ENCODE peak calls at places on chromosomes 11 and 22, in seven cellular contexts. Z is upper lobe of left lung, Y is right lobe of liver, R is lower lobe of right lung, P is pancreas, H is HCT116, J is body of pancreas. Q is an unnamed sample.

GRCh38 chr11:27525824-27526516 is 19.4 kb upstream of the LIN7C start:
- ATAC-seq in P (no peak), H (no peak), Y (no peak), Z (no peak), R (no peak), J (no peak), Q (no peak)

GRCh38 chr22:21951062-21951461 is 1.6 kb downstream of the PPM1F start:
- ATAC-seq in H (no peak), Z (no peak), P (no peak), J (no peak), Y (no peak), R (no peak), Q (no peak)

GRCh38 chr11:95985174-95985808 is 61.4 kb upstream of the MTMR2 start:
- ATAC-seq in Y (no peak), J (no peak), R (no peak), H (no peak), P (no peak), Z (no peak), Q (no peak)

GRCh38 chr11:109819410-109819809 is 273.8 kb upstream of the ZC3H12C start:
- ATAC-seq in P (no peak), Z (no peak), J (no peak), R (no peak), Y (no peak), H (no peak), Q (no peak)

GRCh38 chr11:78417175-78417887 is at the start of gene GAB2:
- ATAC-seq in Y (peak), H (peak), P (peak), J (peak), Z (no peak), R (peak), Q (no peak)

GRCh38 chr11:57387284-57388030 is 3.0 kb downstream of the PRG2 start:
- ATAC-seq in Y (peak), P (no peak), R (no peak), Z (peak), H (no peak), J (no peak), Q (no peak)

GRCh38 chr11:29707924-29708323 is 308.9 kb downstream of the KCNA4 start:
- ATAC-seq in J (no peak), Z (no peak), R (no peak), Y (no peak), P (no peak), H (no peak), Q (no peak)

GRCh38 chr11:71447791-71448256 is 369 bp downstream of the DHCR7 start:
- ATAC-seq in H (peak), R (peak), Z (peak), Y (peak), P (peak), J (peak), Q (peak)

GRCh38 chr22:40531951-40532900 is 104.3 kb downstream of the MRTFA start:
- ATAC-seq in Z (no peak), Y (no peak), J (no peak), H (no peak), P (no peak), R (peak), Q (no peak)

GRCh38 chr22:17970205-17970708 is 54.1 kb downstream of the MICAL3 start:
- ATAC-seq in J (no peak), H (no peak), R (no peak), Y (no peak), Z (no peak), P (no peak), Q (no peak)

GRCh38 chr22:31253949-31254348 is 38.3 kb downstream of the PIK3IP1 start:
- ATAC-seq in P (peak), J (peak), Z (peak), Y (peak), R (peak), H (peak), Q (no peak)

GRCh38 chr22:30557243-30557642 is 10.7 kb upstream of the SEC14L6 start:
- ATAC-seq in H (peak), P (no peak), R (no peak), Y (no peak), Z (no peak), J (no peak), Q (no peak)

GRCh38 chr11:82898242-82898641 is 2.0 kb downstream of the PRCP start:
- ATAC-seq in H (no peak), P (no peak), Y (no peak), J (no peak), R (no peak), Z (no peak), Q (no peak)
- H3K4me3 ChIP-seq in H (no peak), P (no peak), Y (peak), J (no peak), R (peak), Z (no peak), Q (peak)

DNA sequence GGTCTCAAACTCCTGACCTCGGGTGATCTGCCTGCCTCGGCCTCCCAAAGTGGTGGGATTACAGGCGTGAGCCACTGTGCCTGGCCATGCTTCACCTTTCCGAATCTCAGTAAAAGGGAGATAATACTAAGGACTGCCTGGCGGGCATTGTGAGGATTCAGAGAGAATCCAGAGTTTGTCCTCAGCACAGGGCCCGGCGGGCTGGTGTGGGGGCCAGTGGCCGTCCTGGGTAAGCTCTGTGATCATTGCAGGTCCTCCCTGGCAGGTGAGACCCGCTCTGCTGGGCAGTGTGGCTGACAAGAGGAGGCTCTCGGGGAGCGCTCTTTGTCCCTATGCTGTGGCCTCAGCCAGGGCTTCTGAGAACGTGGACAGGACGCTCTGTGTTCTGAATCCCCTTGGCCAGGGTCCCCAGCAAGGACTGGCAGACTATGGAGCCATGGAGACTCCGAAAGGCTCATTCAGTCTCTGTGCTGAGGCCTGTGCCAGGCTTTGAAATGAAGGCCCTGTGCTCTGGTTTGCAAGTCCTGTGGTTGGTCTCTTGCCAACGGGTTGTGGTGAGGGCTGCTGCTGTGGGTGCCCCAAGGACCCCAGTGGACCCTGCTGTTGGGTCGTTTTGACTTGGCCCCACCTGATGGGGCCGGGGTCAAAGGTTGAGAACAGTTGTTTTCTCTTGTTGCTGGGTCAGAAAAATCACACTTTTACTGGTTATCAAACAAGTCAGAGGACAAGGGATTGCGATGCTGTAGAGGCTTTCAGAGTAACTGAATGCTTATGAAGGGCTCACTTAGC is 2.1 kb downstream of the TPCN2 start:
- ATAC-seq in H (no peak), P (no peak), J (no peak), Y (peak), R (no peak), Z (no peak), Q (no peak)
- H3K4me3 ChIP-seq in H (no peak), P (no peak), J (no peak), Y (peak), R (no peak), Z (no peak), Q (no peak)

GRCh38 chr11:10878408-10879214 is 20.8 kb upstream of the ZBED5 start:
- ATAC-seq in P (peak), R (peak), H (peak), Z (peak), Y (peak), J (peak), Q (peak)
- H3K4me3 ChIP-seq in P (no peak), R (no peak), H (no peak), Z (no peak), Y (no peak), J (no peak), Q (no peak)

GRCh38 chr22:37701121-37701786 is 4.4 kb downstream of the TRIOBP start:
- ATAC-seq in J (no peak), H (no peak), P (no peak), R (no peak), Y (peak), Z (no peak), Q (no peak)
- H3K4me3 ChIP-seq in J (no peak), H (no peak), P (no peak), R (no peak), Y (no peak), Z (no peak), Q (no peak)

GRCh38 chr11:22343411-22344032 is 5.3 kb downstream of the SLC17A6 start:
- ATAC-seq in R (no peak), P (peak), Z (no peak), Y (peak), J (no peak), H (no peak), Q (no peak)

GRCh38 chr11:22341582-22341919 is 3.4 kb downstream of the SLC17A6 start:
- ATAC-seq in P (no peak), J (no peak), Z (no peak), R (no peak), Y (no peak), H (no peak), Q (no peak)

GRCh38 chr11:22346283-22346682 is 8.1 kb downstream of the SLC17A6 start:
- ATAC-seq in Z (no peak), R (no peak), P (no peak), Y (no peak), H (no peak), J (no peak), Q (no peak)

GRCh38 chr11:22340803-22341581 is 2.8 kb downstream of the SLC17A6 start:
- ATAC-seq in P (no peak), J (no peak), R (no peak), Z (peak), Y (no peak), H (no peak), Q (no peak)

GRCh38 chr11:22342599-22343138 is 4.5 kb downstream of the SLC17A6 start:
- ATAC-seq in J (no peak), Z (no peak), R (no peak), H (no peak), P (no peak), Y (no peak), Q (no peak)
- H3K4me3 ChIP-seq in J (no peak), Z (no peak), R (no peak), H (no peak), P (no peak), Y (no peak), Q (no peak)

GRCh38 chr11:74001822-74002286 is 7.0 kb downstream of the UCP3 start:
- ATAC-seq in H (no peak), Z (no peak), R (no peak), J (no peak), Y (no peak), P (no peak), Q (no peak)

GRCh38 chr11:74000307-74000630 is 8.6 kb downstream of the UCP3 start:
- ATAC-seq in H (no peak), Z (no peak), J (no peak), P (no peak), R (no peak), Y (no peak), Q (no peak)

GRCh38 chr11:73999581-74000306 is 9.1 kb downstream of the UCP3 start:
- ATAC-seq in P (peak), Y (no peak), R (no peak), H (no peak), J (no peak), Z (no peak), Q (no peak)

GRCh38 chr11:73998846-73999575 is 9.9 kb downstream of the UCP3 start:
- ATAC-seq in Y (no peak), J (no peak), H (no peak), R (no peak), P (no peak), Z (no peak), Q (no peak)

GRCh38 chr11:74000770-74001169 is 8.1 kb downstream of the UCP3 start:
- ATAC-seq in Z (no peak), P (no peak), H (no peak), R (no peak), Y (no peak), J (no peak), Q (no peak)
- H3K4me3 ChIP-seq in Z (no peak), P (no peak), H (no peak), R (no peak), Y (no peak), J (no peak), Q (no peak)

GRCh38 chr11:108559904-108560303 is 33.7 kb downstream of the EXPH5 start:
- ATAC-seq in H (no peak), R (peak), Y (peak), P (no peak), J (no peak), Z (no peak), Q (no peak)
- H3K4me3 ChIP-seq in H (no peak), R (no peak), Y (no peak), P (no peak), J (no peak), Z (no peak), Q (no peak)

Q was measured in gastroesophageal sphincter.